ENCODE peak calls at places on chromosomes 1 and 21, in eight cellular contexts. C is mucosa of descending colon, S is GM06990, F is AG09309, W is AG08396, P is anterior cingulate cortex, Y is renal cortical epithelial cell, B is GM13977. K is an unnamed sample.

GRCh38 chr1:236070753-236071152 is 5.9 kb upstream of the NID1 start:
- DNase-seq in F (no peak), P (no peak), W (no peak), C (no peak), S (no peak), B (no peak), Y (no peak), K (no peak)

GRCh38 chr1:182614796-182615451 is 10.7 kb upstream of the RGS16 start:
- DNase-seq in B (peak), P (peak), Y (peak), W (peak), F (peak), C (peak), S (peak), K (no peak)

GRCh38 chr21:45035477-45035848 is 38.9 kb upstream of the ADARB1 start:
- DNase-seq in C (no peak), F (no peak), P (no peak), S (no peak), B (no peak), Y (no peak), W (no peak), K (no peak)

GRCh38 chr1:169051171-169051570 is 55.3 kb upstream of the ATP1B1 start:
- DNase-seq in C (no peak), B (no peak), Y (no peak), P (no peak), S (no peak), W (no peak), F (no peak), K (no peak)

GRCh38 chr21:18666725-18667124 is 263.1 kb upstream of the TMPRSS15 start:
- DNase-seq in P (no peak), Y (no peak), F (no peak), C (no peak), W (no peak), S (no peak), B (no peak), K (no peak)

GRCh38 chr1:80217377-80217986 is 1211.0 kb upstream of the ADGRL4 start:
- DNase-seq in Y (peak), P (peak), B (no peak), W (peak), S (no peak), C (no peak), F (peak), K (peak)

GRCh38 chr1:94020764-94021579 is 100.0 kb downstream of the ABCA4 start:
- DNase-seq in W (peak), Y (peak), C (no peak), P (no peak), F (peak), B (no peak), S (no peak), K (peak)

GRCh38 chr1:240455228-240455821 is 156.6 kb downstream of the GREM2 start:
- DNase-seq in Y (peak), P (no peak), W (no peak), S (no peak), F (no peak), C (no peak), B (peak), K (no peak)

GRCh38 chr1:93977546-93977945 is 68.3 kb upstream of the GCLM start:
- DNase-seq in B (no peak), F (no peak), P (no peak), W (peak), C (no peak), S (no peak), Y (peak), K (peak)

GRCh38 chr1:24443241-24443656 is 27.6 kb downstream of the NIPAL3 start:
- DNase-seq in Y (no peak), W (no peak), C (no peak), P (no peak), S (no peak), F (no peak), B (no peak), K (no peak)

GRCh38 chr1:77388655-77389054 is 106.8 kb downstream of the AK5 start:
- DNase-seq in P (no peak), B (no peak), Y (no peak), S (no peak), F (no peak), W (no peak), C (no peak), K (no peak)

GRCh38 chr21:38280446-38280845 is 23.7 kb downstream of the KCNJ15 start:
- DNase-seq in P (no peak), C (no peak), W (no peak), S (no peak), F (no peak), B (no peak), Y (no peak), K (no peak)

GRCh38 chr1:31063636-31064035 is 1.9 kb downstream of the PUM1 start:
- DNase-seq in C (no peak), W (no peak), S (no peak), Y (peak), F (no peak), B (peak), P (no peak), K (no peak)

GRCh38 chr1:208485512-208485911 is 241.3 kb upstream of the PLXNA2 start:
- DNase-seq in P (no peak), B (no peak), S (no peak), Y (no peak), C (no peak), W (no peak), F (no peak), K (no peak)

GRCh38 chr1:208449951-208450350 is 205.8 kb upstream of the PLXNA2 start:
- DNase-seq in B (no peak), P (no peak), W (no peak), C (no peak), Y (no peak), F (no peak), S (no peak), K (no peak)

GRCh38 chr1:53122194-53122846 is 20.1 kb downstream of the SLC1A7 start:
- DNase-seq in S (no peak), W (peak), C (peak), F (no peak), Y (peak), P (no peak), B (no peak), K (no peak)

GRCh38 chr21:31299291-31300147 is 44.5 kb downstream of the TIAM1 start:
- DNase-seq in S (no peak), F (no peak), C (no peak), P (no peak), W (no peak), Y (peak), B (no peak), K (no peak)

GRCh38 chr1:231208980-231209379 is 32.0 kb upstream of the GNPAT start:
- DNase-seq in Y (no peak), C (no peak), W (no peak), P (no peak), B (no peak), F (no peak), S (no peak), K (no peak)

GRCh38 chr1:68811806-68812205 is 314.9 kb upstream of the DEPDC1 start:
- DNase-seq in B (no peak), Y (peak), C (no peak), P (peak), S (no peak), F (no peak), W (no peak), K (no peak)

GRCh38 chr1:85135456-85135798 is 65.4 kb downstream of the SYDE2 start:
- DNase-seq in P (no peak), S (no peak), B (no peak), F (no peak), C (no peak), Y (no peak), W (no peak), K (no peak)

GRCh38 chr1:41773842-41774241 is 144.9 kb downstream of the HIVEP3 start:
- DNase-seq in W (no peak), B (no peak), C (no peak), Y (no peak), S (no peak), P (no peak), F (no peak), K (no peak)

GRCh38 chr1:20702416-20702815 is 15.4 kb downstream of the KIF17 start:
- DNase-seq in W (peak), S (no peak), F (no peak), C (no peak), B (no peak), Y (peak), P (no peak), K (no peak)

GRCh38 chr21:38990424-38990794 is 184.7 kb downstream of the ETS2 start:
- DNase-seq in C (no peak), S (no peak), P (no peak), F (no peak), Y (no peak), B (no peak), W (no peak), K (no peak)

GRCh38 chr1:3556336-3556735 is 55.0 kb downstream of the MEGF6 start:
- DNase-seq in W (no peak), Y (no peak), F (no peak), C (no peak), P (no peak), B (no peak), S (no peak), K (no peak)

GRCh38 chr21:34603002-34603709 is 11.8 kb downstream of the RCAN1 start:
- DNase-seq in B (peak), C (peak), W (peak), P (peak), Y (peak), F (peak), S (peak), K (no peak)

GRCh38 chr1:2470290-2471158 is 5.6 kb upstream of the PLCH2 start:
- DNase-seq in P (no peak), F (no peak), B (no peak), W (no peak), S (no peak), Y (no peak), C (no peak), K (no peak)

K was measured in HS-5.